ENCODE peak calls at places on chromosome 5, in five cellular contexts. K, Z, Y, E and G are unnamed samples. For H3K79me2, the result is how much of the 10 kb centered on the place peaks cover.

GRCh38 chr5:98927988-98928801 is 612 bp downstream of the CHD1 start:
- DNase-seq in K (peak), Y (peak), Z (peak), E (peak), G (peak)

GRCh38 chr5:161096591-161096990 is 244.6 kb upstream of the ATP10B start:
- DNase-seq in Y (no peak), Z (no peak), K (peak), E (no peak), G (no peak)

GRCh38 chr5:146475190-146475801 is 28.2 kb downstream of the TCERG1 start:
- DNase-seq in Z (no peak), E (peak), K (no peak), Y (peak), G (no peak)

GRCh38 chr5:99034336-99034735 is 105.5 kb upstream of the CHD1 start:
- DNase-seq in E (no peak), Y (no peak), Z (no peak), K (peak), G (no peak)

GRCh38 chr5:113757508-113757907 is 244.0 kb downstream of the YTHDC2 start:
- DNase-seq in K (no peak), E (no peak), Y (peak), Z (no peak), G (no peak)

GRCh38 chr5:34686762-34687268 is 30.7 kb downstream of the RAI14 start:
- DNase-seq in Z (peak), E (peak), Y (peak), K (peak), G (no peak)

GRCh38 chr5:10330511-10331105 is 22.9 kb upstream of the MARCHF6 start:
- DNase-seq in Y (no peak), K (no peak), Z (no peak), E (no peak), G (no peak)

GRCh38 chr5:147398860-147399259 is 111.0 kb downstream of the DPYSL3 start:
- DNase-seq in K (no peak), Z (no peak), Y (no peak), E (no peak), G (no peak)

GRCh38 chr5:5523066-5523505 is 100.6 kb downstream of the ICE1 start:
- DNase-seq in Z (no peak), E (no peak), K (no peak), Y (peak), G (peak)

GRCh38 chr5:80376557-80376956 is 31.3 kb upstream of the ZFYVE16 start:
- DNase-seq in Y (no peak), Z (no peak), E (no peak), K (no peak), G (no peak)

GRCh38 chr5:58245479-58245845 is 214.4 kb downstream of the PLK2 start:
- DNase-seq in K (no peak), E (no peak), Y (no peak), Z (no peak), G (no peak)

GRCh38 chr5:154385236-154385512 is 60.6 kb upstream of the SAP30L start:
- DNase-seq in Y (no peak), E (no peak), Z (no peak), K (no peak), G (no peak)

GRCh38 chr5:124764992-124765611 is 18.7 kb upstream of the ZNF608 start:
- DNase-seq in E (no peak), Y (no peak), Z (no peak), K (no peak), G (no peak)

GRCh38 chr5:149700347-149700746 is 29.8 kb upstream of the PPARGC1B start:
- DNase-seq in E (no peak), Z (no peak), Y (no peak), K (no peak), G (no peak)

GRCh38 chr5:150585781-150586461 is 54.5 kb upstream of the SYNPO start:
- DNase-seq in E (no peak), Z (no peak), Y (no peak), K (no peak), G (no peak)

GRCh38 chr5:37533851-37534250 is 154.7 kb downstream of the WDR70 start:
- DNase-seq in K (peak), Z (peak), Y (no peak), E (no peak), G (no peak)

GRCh38 chr5:108421713-108422112 is 39.8 kb upstream of the FBXL17 start:
- DNase-seq in K (no peak), E (no peak), Y (no peak), Z (peak), G (no peak)

GRCh38 chr5:60945760-60946253 is 802 bp downstream of the NDUFAF2 start:
- DNase-seq in Y (peak), E (peak), Z (peak), K (no peak), G (peak)

GRCh38 chr5:60944904-60945759 is at the start of the genes ERCC8 and NDUFAF2:
- DNase-seq in Y (peak), E (peak), Z (peak), K (peak), G (peak)

GRCh38 chr5:60948738-60949137 is 3.7 kb downstream of the NDUFAF2 start:
- DNase-seq in Y (no peak), K (no peak), Z (no peak), E (no peak), G (no peak)

DNA sequence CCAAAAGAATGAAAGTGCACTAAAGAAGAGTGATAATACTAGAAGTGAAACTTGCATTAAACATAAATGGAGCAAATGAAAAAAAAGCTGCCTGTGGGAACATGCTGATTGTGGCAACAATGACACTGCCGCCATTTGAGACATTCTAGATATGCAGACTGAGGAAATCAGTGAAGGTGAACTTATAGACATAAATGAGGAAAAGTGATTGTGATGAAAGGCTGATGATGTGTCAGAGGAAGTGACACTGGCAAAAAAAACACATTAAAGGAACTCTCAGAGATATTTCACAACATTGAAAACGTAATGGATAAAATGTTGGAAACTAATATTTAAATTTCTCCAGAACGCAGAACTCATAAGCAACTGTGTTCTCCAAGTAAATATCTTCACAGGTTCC is 1.2 kb downstream of the ERCC8 start:
- DNase-seq in Y (no peak), E (no peak), Z (peak), K (no peak), G (no peak)
- H3K79me2 ChIP-seq in Y (under half), E (half or more), Z (half or more), K (half or more), G (half or more)

GRCh38 chr5:38896760-38897159 is 50.9 kb downstream of the OSMR start:
- DNase-seq in E (no peak), Y (no peak), Z (no peak), K (no peak), G (no peak)

GRCh38 chr5:38905516-38905915 is 59.7 kb downstream of the OSMR start:
- DNase-seq in Z (peak), K (no peak), E (no peak), Y (no peak), G (no peak)

GRCh38 chr5:38899936-38900335 is 54.1 kb downstream of the OSMR start:
- DNase-seq in Z (no peak), E (no peak), Y (peak), K (no peak), G (no peak)
- H3K79me2 ChIP-seq in Z (under half), E (under half), Y (under half), K (under half), G (under half)

DNA sequence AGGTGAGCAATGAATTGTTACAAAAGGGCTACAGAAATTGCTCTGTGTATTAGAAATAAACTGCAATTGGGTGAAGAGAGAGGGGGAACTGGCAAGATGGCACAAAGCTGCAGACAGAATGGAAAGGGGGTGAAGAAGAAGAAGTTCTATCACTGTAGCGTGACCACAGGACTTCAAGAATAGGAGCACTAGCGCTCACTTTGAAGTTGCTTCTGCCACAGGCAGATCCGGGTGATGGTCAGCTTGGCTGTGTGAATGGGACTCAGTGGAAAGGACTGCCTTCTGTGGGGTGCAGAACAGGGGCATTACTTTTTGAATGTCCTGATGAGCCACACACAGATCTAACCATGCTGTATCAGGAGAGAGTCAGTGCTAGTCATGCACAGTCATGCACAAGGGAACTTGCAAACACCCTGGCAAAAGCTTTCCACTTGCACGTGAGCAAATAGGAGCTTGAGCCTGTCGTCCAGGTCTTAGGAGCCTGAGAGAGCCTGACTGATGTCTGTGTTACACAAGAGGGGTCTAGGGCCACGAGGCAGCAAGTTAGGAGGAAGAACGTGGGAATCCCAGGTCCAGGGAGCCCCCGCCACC is 16.3 kb downstream of the IL5 start:
- DNase-seq in Y (no peak), E (peak), K (no peak), Z (peak), G (no peak)
- H3K79me2 ChIP-seq in Y (under half), E (under half), K (under half), Z (under half), G (under half)

GRCh38 chr5:134370306-134370870 is 981 bp upstream of the UBE2B start:
- DNase-seq in Z (peak), E (no peak), Y (no peak), K (no peak), G (no peak)
- H3K79me2 ChIP-seq in Z (half or more), E (half or more), Y (under half), K (half or more), G (half or more)

DNA sequence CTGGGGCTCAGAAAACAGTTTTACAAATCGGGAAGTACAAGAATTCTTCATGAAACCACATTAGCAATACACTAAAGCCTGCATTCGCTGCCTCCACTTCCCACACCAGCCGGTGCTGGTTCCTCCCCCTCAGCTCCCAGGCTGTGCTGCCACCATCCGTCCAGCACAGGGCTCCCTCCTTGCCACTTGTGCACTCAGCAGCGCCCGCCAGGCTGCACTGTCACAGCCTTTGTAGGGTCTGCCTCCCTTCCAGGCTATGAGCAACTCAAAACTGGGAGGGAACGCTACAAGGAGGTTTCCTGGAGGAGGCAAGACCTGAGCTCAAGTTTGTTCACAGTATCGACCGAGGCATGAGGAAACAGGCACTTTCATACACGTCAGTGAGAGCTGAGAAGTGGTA is 7.7 kb downstream of the MAPK9 start:
- DNase-seq in E (no peak), Y (no peak), K (no peak), Z (no peak), G (no peak)
- H3K79me2 ChIP-seq in E (under half), Y (under half), K (half or more), Z (half or more), G (under half)

GRCh38 chr5:159045165-159045811 is 54.4 kb downstream of the EBF1 start:
- DNase-seq in K (no peak), E (no peak), Y (no peak), Z (no peak), G (no peak)
- H3K79me2 ChIP-seq in K (under half), E (under half), Y (under half), Z (under half), G (under half)